ENCODE peak calls at places on chromosomes 1 and 21, in six cellular contexts. P is fibroblast of lung; X is GM23338; B is AG04450; N is PC-3; Y is CD8-positive, alpha-beta T cell. H is an unnamed sample.

GRCh38 chr1:110424699-110425098 is 17.2 kb upstream of the LAMTOR5 start:
- DNase-seq in P (peak), X (no peak), B (no peak), N (no peak), Y (no peak), H (no peak)

GRCh38 chr1:101394041-101394440 is 157.2 kb downstream of the S1PR1 start:
- DNase-seq in P (peak), X (no peak), B (no peak), N (peak), Y (no peak), H (no peak)

GRCh38 chr1:217896490-217896889 is 265.3 kb downstream of the SPATA17 start:
- DNase-seq in P (peak), X (no peak), B (no peak), N (peak), Y (no peak), H (no peak)

GRCh38 chr1:245860681-245861552 is 646.2 kb downstream of the SMYD3 start:
- DNase-seq in P (peak), X (no peak), B (no peak), N (no peak), Y (no peak), H (no peak)

GRCh38 chr1:19436716-19437476 is 48.4 kb downstream of the CAPZB start:
- DNase-seq in P (peak), X (no peak), B (no peak), N (peak), Y (no peak), H (no peak)

GRCh38 chr1:173527151-173527826 is 50.2 kb downstream of the PRDX6 start:
- DNase-seq in P (peak), X (no peak), B (no peak), N (peak), Y (no peak), H (peak)

GRCh38 chr1:56958526-56958925 is 7.3 kb downstream of the C8B start:
- DNase-seq in P (peak), X (no peak), B (no peak), N (no peak), Y (no peak), H (no peak)

GRCh38 chr1:223712856-223713494 is 636 bp downstream of the CAPN2 start:
- DNase-seq in P (no peak), X (no peak), B (no peak), N (no peak), Y (peak), H (no peak)

GRCh38 chr1:209368864-209369598 is 214.5 kb upstream of the CAMK1G start:
- DNase-seq in P (peak), X (no peak), B (peak), N (peak), Y (no peak), H (no peak)

GRCh38 chr1:230797376-230798186 is 50.4 kb downstream of the CAPN9 start:
- DNase-seq in P (peak), X (peak), B (peak), N (peak), Y (no peak), H (peak)

GRCh38 chr1:31102501-31102950 is 37.0 kb upstream of the PUM1 start:
- DNase-seq in P (peak), X (no peak), B (no peak), N (peak), Y (no peak), H (no peak)

GRCh38 chr1:180632326-180633088 is 685 bp downstream of the XPR1 start:
- DNase-seq in P (no peak), X (peak), B (no peak), N (peak), Y (peak), H (no peak)

GRCh38 chr1:227362039-227362438 is 43.7 kb upstream of the CDC42BPA start:
- DNase-seq in P (no peak), X (no peak), B (no peak), N (no peak), Y (no peak), H (no peak)

GRCh38 chr1:31064685-31065309 is 720 bp downstream of the PUM1 start:
- DNase-seq in P (peak), X (no peak), B (no peak), N (peak), Y (no peak), H (no peak)

GRCh38 chr1:35640380-35641232 is 720 bp downstream of the PSMB2 start:
- DNase-seq in P (no peak), X (peak), B (no peak), N (peak), Y (no peak), H (no peak)

GRCh38 chr1:182786223-182787001 is 3.2 kb upstream of the NPL start:
- DNase-seq in P (peak), X (peak), B (peak), N (peak), Y (no peak), H (peak)

GRCh38 chr1:36156329-36157114 is 562 bp downstream of the MAP7D1 start:
- DNase-seq in P (peak), X (peak), B (no peak), N (peak), Y (peak), H (peak)

DNA sequence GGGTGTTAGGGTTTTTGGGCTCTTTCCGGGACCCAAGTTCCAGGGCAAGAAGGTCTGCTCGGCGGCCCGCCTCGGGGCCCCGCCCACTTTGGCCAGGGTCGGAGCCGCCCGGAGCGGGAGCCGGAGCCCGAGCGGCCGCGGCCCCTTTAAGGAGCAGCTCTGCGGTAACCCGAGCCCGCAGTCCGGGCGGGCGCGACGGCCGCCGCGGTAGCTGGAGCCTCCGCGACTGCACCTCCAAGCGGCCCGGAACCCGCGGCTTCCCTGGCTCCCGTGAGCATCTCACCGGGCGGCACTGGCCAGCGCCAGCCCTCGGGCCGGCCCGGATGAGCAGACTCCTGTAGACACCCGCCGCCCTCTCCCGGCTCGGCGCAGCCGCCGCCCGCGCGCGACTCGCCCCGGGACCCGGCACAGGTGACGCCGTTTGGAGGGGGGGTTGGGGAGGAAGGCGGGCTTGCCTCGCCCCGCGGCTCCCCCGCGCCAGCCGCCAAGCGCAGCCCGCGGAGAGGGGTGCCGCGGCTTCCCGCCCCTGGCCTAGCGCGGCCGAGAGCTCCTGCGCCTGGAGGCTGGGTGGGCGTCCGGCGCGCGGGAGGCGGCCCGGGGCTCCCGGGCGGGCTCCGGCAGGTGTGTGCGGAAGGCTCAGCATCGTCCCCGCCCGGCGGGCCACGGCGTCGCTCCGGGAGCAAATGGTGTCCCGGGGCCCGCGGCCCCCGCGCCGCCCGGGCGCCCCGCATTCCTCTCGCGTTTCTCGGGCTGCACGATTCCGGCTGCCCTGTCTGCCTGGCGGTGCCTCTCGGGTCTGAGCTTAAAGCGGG is at the start of gene TLCD4:
- DNase-seq in P (peak), X (peak), B (no peak), N (peak), Y (peak), H (peak)
- H3K27ac ChIP-seq in P (no peak), X (peak), B (no peak), N (peak), Y (no peak), H (no peak)

GRCh38 chr21:15455819-15456462 is 273.8 kb upstream of the USP25 start:
- DNase-seq in P (no peak), X (no peak), B (no peak), N (no peak), Y (no peak), H (no peak)
- H3K4me3 ChIP-seq in P (no peak), X (no peak), B (no peak), N (no peak), Y (no peak), H (no peak)

GRCh38 chr21:38909929-38910328 is 104.2 kb downstream of the ETS2 start:
- DNase-seq in P (no peak), X (no peak), B (no peak), N (no peak), Y (no peak), H (no peak)
- H3K27ac ChIP-seq in P (no peak), X (no peak), B (no peak), N (peak), Y (no peak), H (peak)

DNA sequence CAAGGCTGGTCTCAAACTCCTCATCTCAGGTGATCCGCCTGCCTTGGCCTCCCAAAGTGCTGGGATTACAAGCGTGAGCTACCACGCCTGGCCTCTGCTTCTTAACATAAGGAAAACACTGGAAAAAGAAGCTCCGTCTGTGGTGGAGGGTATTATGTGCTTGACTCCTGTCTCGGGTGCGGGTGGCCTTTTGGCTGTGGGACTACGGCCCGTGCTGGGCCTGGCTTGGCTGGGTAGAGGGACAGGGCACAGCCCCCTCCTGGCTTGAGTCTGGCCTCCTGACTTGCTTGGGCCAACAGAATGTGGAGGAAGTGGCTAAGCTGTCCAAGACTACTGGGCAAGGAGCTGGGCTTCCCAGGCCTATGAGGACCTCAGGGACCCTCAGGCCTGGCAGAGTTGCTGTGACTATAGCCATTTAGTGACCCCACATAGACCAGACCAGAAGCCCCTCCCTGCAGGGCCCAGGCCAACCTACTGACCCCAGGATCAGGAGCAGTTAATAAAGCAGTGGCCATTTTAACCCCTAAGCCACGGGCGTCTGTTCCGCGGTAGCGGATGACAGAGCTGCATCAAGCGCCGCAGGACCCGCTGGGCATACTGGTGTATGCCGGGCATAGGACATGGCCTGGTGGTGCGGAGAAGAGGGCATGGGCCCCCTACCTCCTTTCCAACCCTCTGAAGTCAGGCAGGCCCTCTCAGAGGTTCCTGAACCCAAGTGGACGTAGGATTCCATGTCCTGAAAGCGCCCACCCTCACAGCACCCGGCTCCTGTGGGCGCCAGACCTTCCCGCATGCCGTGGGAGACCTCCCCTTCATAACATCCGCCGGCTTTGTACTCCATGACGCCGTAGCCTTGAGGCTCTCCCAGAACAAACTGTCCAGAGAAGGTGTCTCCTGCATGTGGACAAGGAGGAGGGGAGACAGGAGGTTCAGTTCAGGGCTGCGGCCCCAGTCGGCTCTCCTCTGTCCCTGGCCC is 4.4 kb downstream of the MORN1 start:
- DNase-seq in P (no peak), X (no peak), B (no peak), N (no peak), Y (no peak), H (no peak)
- H3K4me3 ChIP-seq in P (no peak), X (no peak), B (no peak), N (no peak), Y (no peak), H (no peak)

GRCh38 chr1:9422321-9422720 is 116.9 kb upstream of the SLC25A33 start:
- DNase-seq in P (no peak), X (no peak), B (no peak), N (no peak), Y (no peak), H (no peak)

GRCh38 chr1:9422921-9423505 is 116.3 kb upstream of the SLC25A33 start:
- DNase-seq in P (no peak), X (no peak), B (no peak), N (no peak), Y (no peak), H (no peak)

GRCh38 chr1:9419642-9420041 is 119.6 kb upstream of the SLC25A33 start:
- DNase-seq in P (no peak), X (no peak), B (no peak), N (no peak), Y (no peak), H (no peak)

GRCh38 chr1:9421533-9421873 is 117.8 kb upstream of the SLC25A33 start:
- DNase-seq in P (no peak), X (no peak), B (no peak), N (no peak), Y (no peak), H (no peak)

DNA sequence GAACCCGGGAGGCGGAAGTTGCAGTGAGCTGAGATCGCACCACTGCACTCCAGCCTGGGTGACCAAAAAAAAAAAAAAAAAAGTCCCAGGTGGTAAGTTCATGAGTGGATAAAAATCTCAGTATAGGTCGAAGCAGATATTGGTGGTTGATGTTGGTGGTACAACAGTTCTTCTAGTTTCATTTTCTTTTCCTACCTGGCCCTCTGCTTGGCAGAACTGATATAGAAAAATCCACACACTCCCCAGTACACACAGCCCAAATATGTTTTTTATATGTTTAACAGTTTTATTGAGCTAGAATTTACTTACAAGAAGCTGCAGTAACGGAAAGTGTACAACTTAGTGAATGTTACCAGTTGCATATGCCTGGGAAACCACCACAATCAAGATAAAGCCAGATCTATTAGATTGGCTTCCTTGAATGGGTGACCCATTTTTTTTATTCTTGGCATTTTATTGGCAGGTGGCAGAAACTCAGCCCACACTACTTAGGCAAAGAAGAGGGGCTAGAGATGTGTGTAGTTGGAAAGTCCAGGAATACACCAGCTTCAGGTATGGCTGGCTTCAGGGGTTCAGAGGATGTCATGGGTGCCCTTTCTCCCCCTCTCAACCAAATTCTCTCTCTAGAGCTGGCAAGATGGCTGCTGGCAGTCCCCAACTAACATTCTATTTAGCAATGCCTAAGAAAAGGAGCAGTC is 118.3 kb upstream of the SLC25A33 start:
- DNase-seq in P (no peak), X (no peak), B (no peak), N (no peak), Y (no peak), H (no peak)
- H3K27ac ChIP-seq in P (no peak), X (no peak), B (no peak), N (no peak), Y (no peak), H (no peak)

DNA sequence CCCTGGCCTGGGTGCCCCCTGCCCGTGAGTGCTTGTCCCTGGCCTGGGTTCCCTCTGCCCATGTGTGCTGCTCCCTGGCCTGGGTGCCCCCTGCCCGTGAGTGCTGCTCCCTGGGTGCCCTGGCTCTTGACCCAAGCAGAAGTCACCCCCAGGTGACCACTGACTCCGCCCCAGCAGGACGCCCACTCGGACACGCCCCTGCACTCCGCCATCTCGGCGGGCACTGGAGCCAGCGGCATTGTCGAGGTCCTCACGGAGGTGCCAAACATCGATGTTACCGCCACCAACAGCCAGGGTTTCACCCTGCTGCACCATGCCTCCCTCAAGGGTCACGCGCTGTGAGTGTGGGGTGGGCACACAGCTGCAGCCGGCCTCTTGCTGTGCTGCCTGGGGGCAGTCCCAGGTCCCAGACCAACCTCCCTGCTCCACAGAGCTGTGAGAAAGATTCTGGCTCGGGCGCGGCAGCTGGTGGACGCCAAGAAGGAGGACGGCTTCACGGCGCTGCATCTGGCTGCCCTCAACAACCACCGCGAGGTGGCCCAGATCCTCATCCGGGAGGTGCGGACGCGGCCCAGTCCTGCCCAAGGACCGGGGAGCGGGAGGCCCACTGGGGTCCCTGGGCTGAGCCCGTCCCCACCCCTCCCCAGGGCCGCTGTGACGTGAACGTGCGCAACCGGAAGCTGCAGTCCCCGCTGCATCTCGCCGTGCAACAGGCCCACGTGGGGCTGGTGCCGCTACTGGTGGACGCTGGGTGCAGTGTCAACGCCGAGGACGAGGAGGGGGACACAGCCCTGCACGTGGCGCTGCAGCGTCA is 3.9 kb upstream of the MMP23B start:
- DNase-seq in P (no peak), X (peak), B (no peak), N (no peak), Y (no peak), H (no peak)
- H3K4me3 ChIP-seq in P (no peak), X (peak), B (no peak), N (no peak), Y (no peak), H (no peak)

GRCh38 chr1:61588736-61589381 is 136.1 kb downstream of the TM2D1 start:
- DNase-seq in P (peak), X (peak), B (peak), N (peak), Y (peak), H (peak)

GRCh38 chr1:61581241-61581640 is 143.7 kb downstream of the TM2D1 start:
- DNase-seq in P (no peak), X (no peak), B (no peak), N (no peak), Y (no peak), H (no peak)

GRCh38 chr1:61580417-61580816 is 144.5 kb downstream of the TM2D1 start:
- DNase-seq in P (no peak), X (no peak), B (no peak), N (no peak), Y (no peak), H (no peak)

GRCh38 chr1:61589382-61589765 is 135.6 kb downstream of the TM2D1 start:
- DNase-seq in P (no peak), X (no peak), B (no peak), N (no peak), Y (no peak), H (no peak)

DNA sequence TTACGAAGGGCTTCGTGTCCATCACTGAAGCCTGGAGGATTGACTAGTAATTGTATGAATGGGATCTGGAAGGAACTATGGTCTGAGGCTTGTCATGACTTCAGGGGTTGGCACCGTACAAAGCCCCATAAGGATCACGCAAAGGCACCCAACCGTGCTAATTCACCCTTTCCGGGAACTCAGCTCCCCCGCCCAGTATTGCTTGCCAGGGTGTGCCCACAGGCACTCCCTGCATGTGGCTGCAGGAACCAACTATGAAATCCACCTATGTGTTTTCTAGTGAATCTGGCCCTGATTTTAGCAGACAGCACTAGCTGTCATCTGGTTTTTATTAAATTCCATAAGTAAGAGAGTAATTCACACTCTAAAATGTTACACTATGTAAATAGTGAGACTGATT is 139.2 kb downstream of the TM2D1 start:
- DNase-seq in P (no peak), X (no peak), B (no peak), N (peak), Y (no peak), H (no peak)
- H3K27ac ChIP-seq in P (no peak), X (no peak), B (no peak), N (peak), Y (no peak), H (no peak)

H was measured in dorsolateral prefrontal cortex.